ENCODE peak calls at places on chromosomes 4 and X, in six cellular contexts. L, O, G, H, M and R are unnamed samples.

GRCh38 chr4:126701756-126702155 is 931.0 kb upstream of the INTU start:
- DNase-seq in L (no peak), O (no peak), G (no peak), H (no peak), M (peak), R (no peak)

GRCh38 chr4:123193802-123194201 is 202.8 kb upstream of the SPRY1 start:
- DNase-seq in L (no peak), O (no peak), G (no peak), H (no peak), M (no peak), R (no peak)

GRCh38 chr4:40956726-40957255 is 207.0 kb downstream of the NSUN7 start:
- DNase-seq in L (no peak), O (no peak), G (no peak), H (no peak), M (no peak), R (no peak)

GRCh38 chr4:3461515-3462291 is 1.4 kb upstream of the DOK7 start:
- DNase-seq in L (peak), O (no peak), G (no peak), H (no peak), M (no peak), R (no peak)

GRCh38 chr4:83527671-83528070 is 8.2 kb upstream of the GPAT3 start:
- DNase-seq in L (no peak), O (no peak), G (no peak), H (no peak), M (no peak), R (no peak)

GRCh38 chrX:151722241-151722846 is 6.5 kb downstream of the FATE1 start:
- DNase-seq in L (no peak), O (peak), G (peak), H (peak), M (no peak), R (no peak)

GRCh38 chr4:104490770-104491395 is 3.8 kb downstream of the CXXC4 start:
- DNase-seq in L (peak), O (peak), G (peak), H (peak), M (peak), R (peak)

GRCh38 chrX:153921511-153922285 is 4.4 kb downstream of the ARHGAP4 start:
- DNase-seq in L (no peak), O (peak), G (no peak), H (no peak), M (no peak), R (no peak)

GRCh38 chrX:26649534-26649933 is 433.6 kb downstream of the MAGEB5 start:
- DNase-seq in L (peak), O (no peak), G (no peak), H (peak), M (no peak), R (no peak)

GRCh38 chr4:36915717-36916116 is 328.8 kb upstream of the NWD2 start:
- DNase-seq in L (no peak), O (no peak), G (no peak), H (no peak), M (no peak), R (no peak)

GRCh38 chr4:160493206-160493605 is 1390.3 kb downstream of the RAPGEF2 start:
- DNase-seq in L (no peak), O (no peak), G (no peak), H (no peak), M (no peak), R (no peak)

GRCh38 chr4:30386266-30386895 is 333.8 kb upstream of the PCDH7 start:
- DNase-seq in L (no peak), O (no peak), G (no peak), H (no peak), M (no peak), R (no peak)

GRCh38 chr4:60926624-60927023 is 273.5 kb upstream of the ADGRL3 start:
- DNase-seq in L (no peak), O (no peak), G (no peak), H (no peak), M (no peak), R (no peak)

GRCh38 chrX:1477801-1478458 is 25.2 kb upstream of the ASMTL start:
- DNase-seq in L (no peak), O (no peak), G (no peak), H (no peak), M (no peak), R (no peak)

GRCh38 chrX:107766470-107767140 is 9.0 kb downstream of the TSC22D3 start:
- DNase-seq in L (peak), O (no peak), G (peak), H (no peak), M (no peak), R (peak)

GRCh38 chr4:185811509-185812364 is at the start of gene SORBS2:
- DNase-seq in L (peak), O (peak), G (no peak), H (peak), M (peak), R (no peak)

GRCh38 chr4:2304877-2305561 is 43.1 kb upstream of the MXD4 start:
- DNase-seq in L (no peak), O (no peak), G (peak), H (no peak), M (no peak), R (no peak)

GRCh38 chrX:20530319-20530979 is 263.7 kb upstream of the RPS6KA3 start:
- DNase-seq in L (peak), O (peak), G (peak), H (peak), M (peak), R (peak)

GRCh38 chrX:155216179-155216939 is at the start of gene VBP1:
- DNase-seq in L (peak), O (peak), G (peak), H (peak), M (peak), R (peak)

GRCh38 chrX:9207142-9207541 is 173.2 kb upstream of the FAM9B start:
- DNase-seq in L (no peak), O (no peak), G (no peak), H (no peak), M (no peak), R (no peak)

GRCh38 chr4:6055030-6055429 is 36.8 kb upstream of the C4orf50 start:
- DNase-seq in L (no peak), O (no peak), G (no peak), H (no peak), M (no peak), R (no peak)

GRCh38 chr4:8101213-8101781 is 57.3 kb downstream of the ABLIM2 start:
- DNase-seq in L (peak), O (no peak), G (peak), H (no peak), M (no peak), R (peak)

GRCh38 chr4:77833158-77833724 is 14.1 kb upstream of the CNOT6L start:
- DNase-seq in L (no peak), O (peak), G (no peak), H (no peak), M (no peak), R (no peak)

GRCh38 chr4:154143720-154144119 is 347.9 kb downstream of the DCHS2 start:
- DNase-seq in L (no peak), O (no peak), G (no peak), H (no peak), M (no peak), R (no peak)

GRCh38 chr4:217891-218290 is 87.4 kb downstream of the ZNF732 start:
- DNase-seq in L (no peak), O (no peak), G (no peak), H (no peak), M (no peak), R (no peak)

GRCh38 chrX:153649178-153649914 is 2.3 kb downstream of the DUSP9 start:
- DNase-seq in L (no peak), O (no peak), G (peak), H (peak), M (peak), R (no peak)

GRCh38 chrX:93428497-93428896 is 244.9 kb downstream of the NAP1L3 start:
- DNase-seq in L (no peak), O (no peak), G (no peak), H (no peak), M (no peak), R (no peak)

GRCh38 chr4:142281999-142282398 is 564.1 kb downstream of the INPP4B start:
- DNase-seq in L (peak), O (no peak), G (no peak), H (no peak), M (no peak), R (no peak)

GRCh38 chrX:15815779-15816452 is 25.6 kb downstream of the ZRSR2 start:
- DNase-seq in L (peak), O (no peak), G (no peak), H (peak), M (no peak), R (no peak)

GRCh38 chrX:78329486-78329885 is 2.1 kb upstream of the CYSLTR1 start:
- DNase-seq in L (no peak), O (no peak), G (no peak), H (no peak), M (no peak), R (no peak)

GRCh38 chr4:107937040-107937439 is 5.7 kb downstream of the CYP2U1 start:
- DNase-seq in L (no peak), O (no peak), G (no peak), H (no peak), M (no peak), R (no peak)

GRCh38 chr4:154024097-154024496 is 235.2 kb upstream of the SFRP2 start:
- DNase-seq in L (no peak), O (no peak), G (no peak), H (peak), M (no peak), R (no peak)

GRCh38 chr4:170202721-170203120 is 113.0 kb upstream of the AADAT start:
- DNase-seq in L (no peak), O (no peak), G (no peak), H (no peak), M (no peak), R (no peak)

GRCh38 chrX:131405497-131405896 is 116.4 kb upstream of the IGSF1 start:
- DNase-seq in L (no peak), O (no peak), G (no peak), H (no peak), M (no peak), R (no peak)